ENCODE peak calls at places on chromosomes 6 and 20, in nine cellular contexts. N, S, E, V, X, K, P, G and W are unnamed samples.

GRCh38 chr6:136753624-136754023 is 38.7 kb downstream of the MAP3K5 start:
- DNase-seq in S (no peak), G (no peak), N (no peak), K (no peak), E (no peak), V (no peak), P (no peak), X (no peak), W (no peak)

GRCh38 chr6:109720336-109720735 is 29.2 kb downstream of the FIG4 start:
- DNase-seq in E (no peak), V (no peak), K (no peak), P (no peak), S (no peak), X (no peak), G (no peak), N (no peak), W (no peak)

GRCh38 chr20:1255675-1256074 is 10.4 kb upstream of the SNPH start:
- DNase-seq in N (no peak), S (no peak), E (no peak), G (no peak), P (no peak), X (no peak), V (no peak), K (no peak), W (no peak)

GRCh38 chr20:58099956-58100730 is 128.3 kb downstream of the ANKRD60 start:
- DNase-seq in X (no peak), K (no peak), N (no peak), S (no peak), E (no peak), V (no peak), G (no peak), P (no peak), W (no peak)

GRCh38 chr6:22036267-22036666 is 260.6 kb downstream of the PRL start:
- DNase-seq in X (no peak), V (no peak), E (no peak), N (no peak), G (no peak), K (no peak), S (no peak), P (peak), W (no peak)

GRCh38 chr6:41155132-41155805 is 1.1 kb upstream of the TREML1 start:
- DNase-seq in P (no peak), N (no peak), S (no peak), G (no peak), V (no peak), K (no peak), E (no peak), X (peak), W (no peak)

GRCh38 chr6:96234476-96234875 is 218.7 kb downstream of the FUT9 start:
- DNase-seq in N (no peak), K (no peak), V (no peak), P (no peak), E (no peak), X (no peak), G (no peak), S (no peak), W (no peak)

GRCh38 chr6:115830895-115831294 is 229.8 kb downstream of the FRK start:
- DNase-seq in P (no peak), X (no peak), S (no peak), G (no peak), K (no peak), N (no peak), V (no peak), E (no peak), W (no peak)

GRCh38 chr6:154899825-154900468 is 95.2 kb upstream of the TIAM2 start:
- DNase-seq in V (no peak), K (no peak), P (no peak), S (no peak), N (no peak), E (no peak), X (no peak), G (no peak), W (no peak)

GRCh38 chr6:168050861-168051586 is 28.0 kb downstream of the FRMD1 start:
- DNase-seq in V (peak), G (no peak), N (no peak), P (no peak), X (no peak), K (no peak), S (no peak), E (no peak), W (no peak)

GRCh38 chr6:168053086-168053956 is 25.7 kb downstream of the FRMD1 start:
- DNase-seq in X (no peak), P (no peak), V (peak), N (no peak), G (no peak), E (no peak), K (no peak), S (no peak), W (no peak)

GRCh38 chr6:168053957-168054471 is 25.0 kb downstream of the FRMD1 start:
- DNase-seq in V (peak), X (no peak), P (no peak), S (no peak), G (no peak), K (no peak), N (no peak), E (no peak), W (no peak)

GRCh38 chr6:168051648-168052047 is 27.4 kb downstream of the FRMD1 start:
- DNase-seq in V (peak), N (no peak), S (no peak), P (no peak), K (no peak), G (no peak), E (no peak), X (no peak), W (no peak)

GRCh38 chr6:168052291-168052891 is 26.6 kb downstream of the FRMD1 start:
- DNase-seq in E (no peak), S (no peak), N (no peak), X (no peak), K (no peak), P (no peak), G (no peak), V (peak), W (no peak)
- TF ChIP-seq CTCF in E (no peak), S (no peak), N (no peak), X (no peak), K (no peak), P (no peak), G (no peak), V (no peak), W (no peak)

GRCh38 chr6:121319112-121319553 is 15.1 kb downstream of the TBC1D32 start:
- DNase-seq in E (no peak), X (peak), V (no peak), P (peak), N (no peak), S (peak), G (no peak), K (no peak), W (no peak)
- TF ChIP-seq CTCF in E (peak), X (peak), V (no peak), P (peak), N (peak), S (peak), G (no peak), K (peak), W (peak)

DNA sequence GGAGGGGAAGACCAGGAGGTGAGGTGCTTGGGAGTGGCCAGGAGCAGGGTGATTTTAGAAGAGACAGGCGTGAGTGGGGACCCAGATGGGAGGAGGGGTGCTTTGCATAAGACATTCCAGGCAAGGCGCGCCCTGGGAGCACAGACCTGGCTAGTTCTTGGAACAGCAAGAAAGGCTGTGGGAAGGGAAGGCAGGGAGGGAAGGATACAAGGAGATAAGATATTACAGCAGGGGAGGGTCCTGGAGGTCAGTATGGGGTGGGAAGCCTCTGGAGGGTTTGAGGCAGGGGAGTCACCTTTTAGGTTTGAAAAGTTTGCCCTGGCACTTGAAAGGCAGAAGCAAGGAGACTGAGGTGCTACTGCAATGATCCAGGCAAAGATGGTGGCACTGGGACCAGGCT is 111.8 kb downstream of the ZDHHC14 start:
- DNase-seq in G (no peak), X (no peak), E (no peak), N (no peak), P (no peak), V (no peak), S (no peak), K (no peak), W (no peak)
- TF ChIP-seq CTCF in G (no peak), X (no peak), E (no peak), N (no peak), P (no peak), V (no peak), S (no peak), K (no peak), W (no peak)

GRCh38 chr6:43246301-43247114 is 3.2 kb downstream of the TTBK1 start:
- DNase-seq in E (peak), G (no peak), K (peak), V (peak), X (no peak), N (no peak), P (no peak), S (peak), W (no peak)

GRCh38 chr6:43243649-43244321 is 504 bp downstream of the TTBK1 start:
- DNase-seq in G (no peak), P (no peak), X (no peak), N (no peak), V (no peak), E (no peak), S (no peak), K (no peak), W (no peak)

GRCh38 chr6:43248107-43248506 is 4.8 kb downstream of the TTBK1 start:
- DNase-seq in G (no peak), N (no peak), S (no peak), V (no peak), E (no peak), K (no peak), P (no peak), X (no peak), W (no peak)

GRCh38 chr6:43248791-43249190 is 5.5 kb downstream of the TTBK1 start:
- DNase-seq in P (no peak), K (no peak), X (no peak), V (no peak), G (no peak), N (no peak), S (no peak), E (no peak), W (no peak)

DNA sequence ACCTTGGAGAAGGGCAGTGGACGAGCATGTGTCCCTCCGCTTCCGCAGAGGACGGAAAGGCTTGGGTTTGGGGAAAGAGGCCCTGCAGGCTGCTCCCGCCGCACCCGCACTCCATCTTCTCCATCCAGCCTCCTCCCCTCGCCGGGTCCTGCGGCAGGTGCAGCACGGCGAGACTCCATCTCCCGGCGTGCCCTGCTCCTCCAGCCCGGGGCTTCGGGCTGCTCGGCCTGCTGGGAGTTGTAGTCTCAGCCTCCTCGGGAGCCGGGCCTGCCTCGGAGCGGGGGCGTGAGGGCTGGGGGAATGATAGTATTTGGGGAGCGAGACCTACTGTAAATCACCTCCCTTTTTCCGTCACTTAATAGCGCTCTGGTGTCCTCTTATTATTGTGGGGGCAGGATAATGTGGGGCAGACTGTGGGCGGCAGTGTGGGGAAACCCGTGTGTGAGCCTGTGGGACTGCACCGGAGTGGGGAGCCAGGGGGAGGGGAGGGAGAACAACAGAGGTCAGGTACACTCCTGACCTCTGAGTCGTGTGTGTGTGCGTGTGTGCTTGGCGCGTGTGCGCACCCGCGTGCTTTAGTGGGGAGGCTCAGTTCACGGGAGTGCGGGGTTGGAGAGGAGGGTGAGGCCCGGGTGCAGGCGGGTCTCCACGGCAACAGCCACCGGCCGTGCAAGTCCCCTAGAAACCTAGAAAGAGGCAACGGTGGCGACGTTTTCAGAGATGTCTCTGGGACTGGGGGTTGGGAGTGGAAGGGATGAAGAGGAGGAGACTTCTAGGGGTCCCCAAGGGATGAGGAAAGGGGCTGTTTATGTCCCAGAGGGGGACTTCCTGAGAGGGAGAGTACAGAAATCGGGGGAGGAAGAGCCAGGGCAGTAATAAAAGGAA is 4.1 kb downstream of the TTBK1 start:
- DNase-seq in P (peak), X (peak), G (peak), S (peak), N (peak), V (peak), E (peak), K (peak), W (peak)
- TF ChIP-seq CTCF in P (no peak), X (no peak), G (no peak), S (no peak), N (no peak), V (no peak), E (no peak), K (no peak), W (no peak)

GRCh38 chr6:125888989-125889656 is 67.4 kb upstream of the HINT3 start:
- DNase-seq in N (no peak), S (peak), K (no peak), E (no peak), G (no peak), X (peak), P (peak), V (no peak), W (no peak)
- TF ChIP-seq CTCF in N (peak), S (peak), K (peak), E (no peak), G (no peak), X (peak), P (peak), V (peak), W (peak)

DNA sequence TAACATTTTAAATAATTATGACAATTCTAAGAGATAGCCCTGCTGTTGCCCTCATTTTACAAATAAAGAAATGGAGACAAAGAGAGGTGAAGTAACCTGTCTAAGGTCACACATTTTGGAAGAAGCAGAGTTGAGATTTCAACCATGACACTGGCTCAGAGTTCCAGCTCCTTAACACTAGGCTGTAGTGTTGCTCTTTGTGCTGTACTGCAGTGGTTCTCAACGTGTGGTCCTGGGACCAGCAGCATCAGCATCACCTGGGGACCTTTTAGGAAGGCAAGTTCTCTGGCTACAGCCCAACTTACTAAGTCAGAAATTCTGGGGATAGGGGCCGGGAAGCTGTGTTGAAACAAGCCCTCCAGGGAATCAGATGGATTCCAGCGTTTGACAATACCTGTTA is 62.4 kb upstream of the FERMT1 start:
- DNase-seq in K (no peak), P (no peak), V (no peak), X (no peak), E (no peak), G (no peak), S (no peak), N (no peak), W (no peak)
- TF ChIP-seq CTCF in K (no peak), P (no peak), V (no peak), X (no peak), E (no peak), G (no peak), S (peak), N (no peak), W (no peak)

DNA sequence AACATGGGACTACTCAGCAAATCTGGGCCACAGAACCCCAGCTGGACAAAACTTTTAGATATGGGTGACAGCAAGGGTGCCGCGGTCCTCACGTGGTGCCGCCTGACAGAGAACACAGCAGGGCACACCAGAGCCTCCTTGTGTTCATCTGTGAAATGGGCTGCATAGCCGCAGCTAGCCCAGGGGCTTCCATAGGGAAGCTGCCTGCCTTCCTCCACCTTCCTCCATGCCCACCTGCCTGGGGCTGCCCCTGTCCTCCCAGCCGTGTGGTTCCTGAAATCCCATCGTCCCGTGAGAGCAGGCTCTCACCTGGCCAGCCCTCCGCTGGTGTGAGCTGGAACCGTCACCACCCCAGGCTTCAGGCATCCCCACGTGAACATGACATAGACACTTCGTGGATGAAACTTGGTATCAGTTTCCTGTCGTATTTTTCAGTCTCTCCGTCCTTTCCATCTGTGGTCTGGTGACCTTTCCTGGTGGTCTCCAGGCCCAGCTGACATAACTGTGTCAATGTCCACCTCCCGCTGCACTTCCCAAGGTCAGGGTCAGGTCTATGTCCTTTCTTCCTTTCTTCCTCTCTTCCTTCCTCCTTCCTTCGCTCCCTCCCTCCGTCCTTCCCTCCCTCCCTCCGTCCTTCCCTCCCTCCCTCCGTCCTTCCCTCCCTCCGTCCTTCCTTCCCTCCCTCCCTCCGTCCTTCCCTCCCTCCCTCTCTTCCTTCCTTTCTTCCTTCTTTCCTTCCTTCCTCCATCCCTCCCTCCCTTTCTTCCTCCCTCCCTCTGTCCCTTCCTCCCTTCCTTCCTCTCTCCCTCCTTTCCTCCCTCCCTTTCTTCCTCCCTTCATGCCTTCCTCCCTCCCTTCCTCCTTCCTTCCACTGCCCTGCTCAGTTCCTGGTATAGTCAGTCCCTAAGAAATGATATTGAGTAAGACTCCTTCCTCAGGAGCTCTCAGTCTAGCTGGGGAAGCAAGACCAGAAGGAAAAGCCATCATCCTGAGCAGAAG is 78.8 kb downstream of the GRM4 start:
- DNase-seq in P (no peak), N (no peak), S (no peak), E (no peak), V (no peak), G (no peak), K (no peak), X (no peak), W (no peak)
- TF ChIP-seq CTCF in P (no peak), N (no peak), S (no peak), E (no peak), V (no peak), G (no peak), K (no peak), X (no peak), W (no peak)